ENCODE peak calls at places on chromosomes 5 and 9, in seven cellular contexts. L, T, H, K, G, N and W are unnamed samples.

GRCh38 chr9:134850611-134851010 is 30.0 kb upstream of the FCN2 start:
- DNase-seq in L (no peak), T (no peak), H (no peak), K (no peak), G (no peak), N (no peak), W (no peak)

GRCh38 chr5:34509392-34509791 is 146.7 kb upstream of the RAI14 start:
- DNase-seq in L (no peak), T (no peak), H (no peak), K (no peak), G (no peak), N (no peak), W (no peak)

GRCh38 chr9:34072868-34073590 is 24.3 kb upstream of the UBAP2 start:
- DNase-seq in L (no peak), T (no peak), H (no peak), K (peak), G (no peak), N (no peak), W (no peak)

GRCh38 chr9:131410051-131410491 is 16.2 kb downstream of the PRRC2B start:
- DNase-seq in L (no peak), T (no peak), H (no peak), K (peak), G (no peak), N (no peak), W (no peak)

GRCh38 chr5:76270214-76270613 is 132.9 kb upstream of the IQGAP2 start:
- DNase-seq in L (no peak), T (no peak), H (peak), K (no peak), G (no peak), N (no peak), W (no peak)

GRCh38 chr5:68088302-68088701 is 127.3 kb upstream of the PIK3R1 start:
- DNase-seq in L (no peak), T (no peak), H (no peak), K (peak), G (no peak), N (no peak), W (no peak)

GRCh38 chr5:142845402-142845901 is 75.3 kb downstream of the ARHGAP26 start:
- DNase-seq in L (no peak), T (peak), H (no peak), K (no peak), G (no peak), N (no peak), W (no peak)

GRCh38 chr5:132422720-132423442 is 53.4 kb downstream of the SLC22A5 start:
- DNase-seq in L (no peak), T (no peak), H (peak), K (peak), G (no peak), N (no peak), W (no peak)

GRCh38 chr5:55701462-55702103 is 10.5 kb downstream of the SLC38A9 start:
- DNase-seq in L (no peak), T (no peak), H (no peak), K (no peak), G (no peak), N (no peak), W (no peak)

GRCh38 chr9:128136816-128137793 is 9.6 kb upstream of the PTGES2 start:
- DNase-seq in L (no peak), T (no peak), H (no peak), K (no peak), G (no peak), N (no peak), W (no peak)

GRCh38 chr5:95959051-95959963 is 2.3 kb downstream of the ELL2 start:
- DNase-seq in L (no peak), T (no peak), H (no peak), K (no peak), G (no peak), N (no peak), W (no peak)

GRCh38 chr5:171494452-171495121 is 75.1 kb downstream of the FGF18 start:
- DNase-seq in L (peak), T (no peak), H (no peak), K (peak), G (peak), N (no peak), W (peak)

GRCh38 chr9:98808411-98808815 is 943 bp downstream of the GALNT12 start:
- DNase-seq in L (no peak), T (no peak), H (no peak), K (no peak), G (no peak), N (no peak), W (no peak)

GRCh38 chr5:75985077-75985476 is 98.1 kb upstream of the SV2C start:
- DNase-seq in L (no peak), T (no peak), H (no peak), K (no peak), G (no peak), N (no peak), W (no peak)

GRCh38 chr9:93896496-93897033 is 58.6 kb downstream of the BARX1 start:
- DNase-seq in L (no peak), T (no peak), H (no peak), K (no peak), G (no peak), N (no peak), W (peak)

GRCh38 chr5:128007939-128008338 is 75.6 kb upstream of the SLC12A2 start:
- DNase-seq in L (no peak), T (no peak), H (no peak), K (no peak), G (no peak), N (no peak), W (no peak)

GRCh38 chr5:66164044-66164790 is 20.1 kb downstream of the SREK1 start:
- DNase-seq in L (no peak), T (no peak), H (no peak), K (peak), G (no peak), N (no peak), W (no peak)

GRCh38 chr5:91219803-91220371 is 163.2 kb downstream of the ARRDC3 start:
- DNase-seq in L (no peak), T (peak), H (no peak), K (peak), G (no peak), N (no peak), W (no peak)

GRCh38 chr9:127523312-127523851 is 72.1 kb downstream of the LRSAM1 start:
- DNase-seq in L (no peak), T (peak), H (no peak), K (peak), G (no peak), N (no peak), W (no peak)

GRCh38 chr5:5363045-5363444 is 59.4 kb upstream of the ICE1 start:
- DNase-seq in L (no peak), T (no peak), H (no peak), K (no peak), G (no peak), N (no peak), W (no peak)

GRCh38 chr5:39624268-39624886 is 199.6 kb upstream of the DAB2 start:
- DNase-seq in L (no peak), T (no peak), H (no peak), K (peak), G (no peak), N (no peak), W (no peak)

GRCh38 chr5:15783734-15784133 is 283.8 kb downstream of the FBXL7 start:
- DNase-seq in L (no peak), T (no peak), H (no peak), K (no peak), G (no peak), N (no peak), W (no peak)

GRCh38 chr5:55432549-55432948 is 102.2 kb downstream of the PLPP1 start:
- DNase-seq in L (no peak), T (no peak), H (no peak), K (no peak), G (no peak), N (no peak), W (no peak)

GRCh38 chr9:108272350-108272899 is 583.4 kb downstream of the ACTL7B start:
- DNase-seq in L (no peak), T (no peak), H (no peak), K (peak), G (no peak), N (no peak), W (peak)

GRCh38 chr5:88827997-88828396 is 55.0 kb downstream of the MEF2C start:
- DNase-seq in L (no peak), T (no peak), H (no peak), K (no peak), G (no peak), N (no peak), W (no peak)

GRCh38 chr9:79565245-79565644 is 6.5 kb upstream of the TLE4 start:
- DNase-seq in L (no peak), T (no peak), H (peak), K (peak), G (no peak), N (no peak), W (no peak)

GRCh38 chr5:5348135-5348534 is 74.3 kb upstream of the ICE1 start:
- DNase-seq in L (no peak), T (no peak), H (no peak), K (no peak), G (no peak), N (no peak), W (no peak)

GRCh38 chr5:6365142-6365976 is 13.0 kb downstream of the MED10 start:
- DNase-seq in L (no peak), T (no peak), H (no peak), K (peak), G (no peak), N (no peak), W (no peak)

GRCh38 chr5:137269886-137270285 is 229.2 kb downstream of the SPOCK1 start:
- DNase-seq in L (no peak), T (no peak), H (no peak), K (no peak), G (no peak), N (no peak), W (no peak)

GRCh38 chr5:148915224-148915803 is 88.9 kb downstream of the ADRB2 start:
- DNase-seq in L (no peak), T (no peak), H (no peak), K (no peak), G (no peak), N (no peak), W (no peak)

GRCh38 chr9:131310833-131311554 is 21.5 kb downstream of the PLPP7 start:
- DNase-seq in L (no peak), T (peak), H (peak), K (no peak), G (no peak), N (no peak), W (no peak)

GRCh38 chr5:172902497-172903472 is 56.4 kb upstream of the RPL26L1 start:
- DNase-seq in L (peak), T (no peak), H (no peak), K (peak), G (peak), N (peak), W (peak)

GRCh38 chr9:121440265-121440664 is 59.4 kb downstream of the GGTA1 start:
- DNase-seq in L (no peak), T (no peak), H (no peak), K (no peak), G (no peak), N (no peak), W (no peak)

GRCh38 chr5:119290161-119290569 is 65.7 kb upstream of the TNFAIP8 start:
- DNase-seq in L (no peak), T (no peak), H (no peak), K (no peak), G (no peak), N (no peak), W (no peak)

GRCh38 chr9:127196826-127197145 is 67.8 kb upstream of the GARNL3 start:
- DNase-seq in L (no peak), T (no peak), H (no peak), K (no peak), G (no peak), N (no peak), W (no peak)

GRCh38 chr9:109182940-109183798 is 16.1 kb upstream of the FRRS1L start:
- DNase-seq in L (no peak), T (no peak), H (peak), K (no peak), G (peak), N (no peak), W (no peak)

GRCh38 chr9:137982132-137982666 is 104.6 kb downstream of the CACNA1B start:
- DNase-seq in L (no peak), T (no peak), H (no peak), K (peak), G (no peak), N (no peak), W (no peak)

GRCh38 chr5:6736106-6736505 is 22.9 kb downstream of the TENT4A start:
- DNase-seq in L (no peak), T (no peak), H (no peak), K (no peak), G (no peak), N (no peak), W (no peak)

GRCh38 chr9:87954230-87954629 is 20.1 kb downstream of the CDK20 start:
- DNase-seq in L (no peak), T (no peak), H (no peak), K (no peak), G (no peak), N (no peak), W (no peak)

GRCh38 chr9:87950296-87950695 is 24.0 kb downstream of the CDK20 start:
- DNase-seq in L (no peak), T (no peak), H (no peak), K (no peak), G (no peak), N (no peak), W (no peak)

DNA sequence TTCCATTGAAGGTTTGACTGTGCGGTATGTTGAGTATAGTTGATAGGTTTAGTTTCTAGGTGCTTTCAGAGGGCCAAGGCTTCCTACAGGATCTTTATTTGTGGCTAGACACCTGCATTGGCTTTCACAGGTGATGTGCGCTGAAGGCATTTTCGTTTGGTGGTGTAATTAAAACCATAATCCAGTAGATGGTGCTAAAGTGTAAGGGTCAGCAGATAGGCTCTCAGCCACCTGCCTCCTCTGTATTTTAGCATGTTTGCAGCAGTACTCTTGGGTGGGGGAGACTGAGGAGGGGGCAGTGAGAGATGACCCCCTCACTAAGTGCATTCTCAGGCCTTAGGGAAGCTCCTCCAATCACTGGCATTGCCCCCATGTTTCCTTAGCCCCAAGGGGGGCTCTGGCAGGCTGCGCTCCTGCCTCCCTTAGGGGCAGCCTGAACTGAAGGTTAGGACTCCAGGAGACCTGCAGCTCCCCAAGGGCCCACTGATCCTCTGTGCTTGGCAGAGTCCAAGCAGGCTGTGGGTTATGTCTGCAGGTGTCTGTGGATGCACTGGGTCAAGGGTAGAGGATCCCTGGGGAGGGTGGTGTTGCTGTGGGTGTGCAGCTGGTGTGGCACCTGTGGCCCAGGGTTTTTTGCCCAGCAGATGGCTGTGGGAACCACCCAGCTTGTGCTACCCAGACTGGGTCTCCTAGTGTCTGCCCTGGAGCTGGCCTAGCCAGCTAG is 23.4 kb downstream of the CDK20 start:
- DNase-seq in L (no peak), T (no peak), H (no peak), K (peak), G (no peak), N (no peak), W (no peak)
- TF ChIP-seq CTCF in L (no peak), T (peak), H (peak), K (peak), G (peak), N (peak), W (peak)

GRCh38 chr5:87340716-87341115 is 72.0 kb downstream of the CCNH start:
- DNase-seq in L (no peak), T (no peak), H (peak), K (no peak), G (no peak), N (no peak), W (no peak)

GRCh38 chr5:87339986-87340385 is 72.3 kb downstream of the RASA1 start:
- DNase-seq in L (no peak), T (no peak), H (no peak), K (no peak), G (no peak), N (no peak), W (no peak)
- TF ChIP-seq CTCF in L (no peak), T (no peak), H (no peak), K (no peak), G (no peak), N (no peak), W (no peak)

GRCh38 chr5:59173568-59173967 is 590.7 kb downstream of the RAB3C start:
- DNase-seq in L (no peak), T (no peak), H (no peak), K (peak), G (no peak), N (no peak), W (no peak)
- TF ChIP-seq CTCF in L (no peak), T (no peak), H (no peak), K (peak), G (no peak), N (no peak), W (no peak)

DNA sequence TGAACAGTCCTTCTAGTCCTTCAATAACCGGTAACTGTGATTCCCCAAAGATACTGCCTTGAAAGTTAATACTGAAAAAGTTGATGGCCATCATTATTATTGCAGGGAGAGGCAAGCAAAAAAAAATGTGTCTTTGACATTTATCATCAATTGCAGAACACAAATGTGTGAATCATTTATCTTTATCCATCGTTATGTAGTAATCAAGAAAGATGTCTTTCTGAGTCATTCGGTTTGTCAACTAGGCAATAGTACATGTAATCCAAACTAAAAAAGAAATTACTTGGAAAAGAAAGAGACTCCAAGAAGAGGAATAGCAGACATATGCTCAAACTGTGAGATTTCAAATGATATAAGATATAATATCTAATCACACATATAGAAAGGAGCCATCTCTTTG is 473.0 kb downstream of the CETN3 start:
- DNase-seq in L (no peak), T (no peak), H (no peak), K (no peak), G (no peak), N (no peak), W (no peak)
- TF ChIP-seq CTCF in L (no peak), T (no peak), H (no peak), K (no peak), G (no peak), N (no peak), W (no peak)

GRCh38 chr5:115372121-115372520 is 75.7 kb upstream of the CCDC112 start:
- DNase-seq in L (no peak), T (no peak), H (no peak), K (no peak), G (no peak), N (no peak), W (no peak)

GRCh38 chr5:115363879-115364278 is 67.4 kb upstream of the CCDC112 start:
- DNase-seq in L (no peak), T (no peak), H (no peak), K (no peak), G (no peak), N (no peak), W (no peak)

GRCh38 chr5:115369430-115370144 is 73.1 kb upstream of the CCDC112 start:
- DNase-seq in L (no peak), T (no peak), H (no peak), K (no peak), G (no peak), N (no peak), W (no peak)

DNA sequence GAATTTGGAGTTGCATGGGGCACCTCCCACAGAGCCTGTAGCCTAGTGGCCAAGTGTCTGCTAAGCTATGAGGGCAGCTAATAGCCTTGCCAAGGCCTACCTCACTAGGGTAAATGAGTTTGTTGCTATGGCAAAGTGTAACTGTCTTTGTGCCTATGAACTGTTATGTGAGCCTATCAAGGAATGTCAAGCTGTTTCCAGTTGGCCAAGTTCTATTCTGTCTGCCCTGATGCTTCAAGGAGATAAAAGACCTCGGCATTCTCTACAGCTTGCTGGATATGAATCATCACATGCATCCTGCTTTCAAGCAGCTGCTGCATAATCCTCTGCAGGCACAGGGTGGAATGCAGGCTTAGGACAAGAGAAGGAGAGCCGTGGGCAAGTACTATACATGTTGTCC is 69.8 kb upstream of the CCDC112 start:
- DNase-seq in L (no peak), T (no peak), H (no peak), K (peak), G (no peak), N (no peak), W (no peak)
- TF ChIP-seq CTCF in L (no peak), T (no peak), H (no peak), K (no peak), G (no peak), N (no peak), W (no peak)

GRCh38 chr5:44345871-44346270 is 43.3 kb downstream of the FGF10 start:
- DNase-seq in L (no peak), T (no peak), H (no peak), K (no peak), G (no peak), N (no peak), W (no peak)
- TF ChIP-seq CTCF in L (no peak), T (no peak), H (no peak), K (no peak), G (no peak), N (no peak), W (no peak)

GRCh38 chr9:70597886-70598285 is 183.4 kb upstream of the KLF9 start:
- DNase-seq in L (no peak), T (no peak), H (no peak), K (no peak), G (no peak), N (no peak), W (no peak)

GRCh38 chr9:70600479-70600878 is 186.0 kb upstream of the KLF9 start:
- DNase-seq in L (no peak), T (no peak), H (no peak), K (peak), G (no peak), N (no peak), W (no peak)

GRCh38 chr9:70601000-70601929 is 186.8 kb upstream of the KLF9 start:
- DNase-seq in L (peak), T (no peak), H (no peak), K (peak), G (no peak), N (peak), W (peak)

GRCh38 chr9:70603020-70603411 is 188.6 kb upstream of the KLF9 start:
- DNase-seq in L (no peak), T (no peak), H (no peak), K (no peak), G (no peak), N (no peak), W (no peak)

DNA sequence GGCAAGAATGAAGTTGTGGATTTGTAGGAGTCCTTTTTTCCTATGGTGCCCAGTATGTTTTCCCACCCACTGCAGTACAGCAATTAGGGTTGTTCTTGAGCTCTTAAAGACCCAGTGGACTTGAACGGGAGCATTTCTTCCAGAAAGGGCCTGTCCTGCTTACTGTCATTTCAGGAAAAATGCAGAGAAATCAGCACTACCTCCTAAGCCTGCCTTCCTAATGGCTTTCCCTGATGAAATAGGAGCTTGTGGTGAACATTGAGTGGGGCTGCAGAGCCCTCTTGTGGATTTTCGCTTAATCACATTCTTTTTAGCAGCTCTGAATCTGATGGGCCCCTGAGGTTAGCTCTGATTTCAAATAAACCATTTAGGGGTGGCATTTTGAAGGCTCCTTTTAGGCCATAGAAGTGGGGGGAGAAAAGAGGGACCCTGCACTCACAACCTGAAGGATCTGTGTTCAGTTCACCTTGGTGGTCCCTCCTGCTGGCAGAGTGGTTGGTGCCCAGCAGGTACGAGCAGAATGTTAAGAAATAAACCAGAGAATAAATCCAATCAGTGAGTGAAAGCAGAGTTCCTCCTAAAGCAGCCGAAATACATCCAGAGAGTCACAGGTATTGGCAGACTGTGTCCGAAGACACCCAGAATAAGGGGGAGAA is 188.0 kb upstream of the KLF9 start:
- DNase-seq in L (no peak), T (peak), H (no peak), K (peak), G (peak), N (no peak), W (no peak)
- TF ChIP-seq CTCF in L (peak), T (peak), H (peak), K (peak), G (peak), N (no peak), W (peak)